ENCODE peak calls at places on chromosomes 12 and 14, in four cellular contexts. One of them, this sample, is unnamed.

GRCh38 chr14:61247935-61248334 is 33.2 kb downstream of the TMEM30B start:
- DNase-seq in brain microvascular endothelial cell: peak
- DNase-seq in cardiac muscle cell: no peak
- DNase-seq in GM12864: no peak
- DNase-seq in this sample: no peak

GRCh38 chr12:102955926-102956737 is 1.3 kb upstream of the ASCL1 start:
- DNase-seq in brain microvascular endothelial cell: no peak
- DNase-seq in GM12864: no peak
- DNase-seq in cardiac muscle cell: no peak
- DNase-seq in this sample: no peak

GRCh38 chr14:68820536-68820935 is 27.7 kb upstream of the ZFP36L1 start:
- DNase-seq in brain microvascular endothelial cell: no peak
- DNase-seq in GM12864: no peak
- DNase-seq in cardiac muscle cell: no peak
- DNase-seq in this sample: no peak

GRCh38 chr12:25415004-25415403 is 138.1 kb downstream of the LMNTD1 start:
- DNase-seq in GM12864: no peak
- DNase-seq in cardiac muscle cell: no peak
- DNase-seq in brain microvascular endothelial cell: no peak
- DNase-seq in this sample: no peak

GRCh38 chr14:92635031-92635430 is 113.4 kb downstream of the LGMN start:
- DNase-seq in brain microvascular endothelial cell: no peak
- DNase-seq in cardiac muscle cell: no peak
- DNase-seq in GM12864: no peak
- DNase-seq in this sample: no peak

GRCh38 chr12:123363743-123364531 is 710 bp downstream of the SBNO1 start:
- DNase-seq in cardiac muscle cell: peak
- DNase-seq in GM12864: no peak
- DNase-seq in brain microvascular endothelial cell: no peak
- DNase-seq in this sample: no peak

GRCh38 chr14:74105381-74105780 is 20.6 kb downstream of the LIN52 start:
- DNase-seq in GM12864: no peak
- DNase-seq in brain microvascular endothelial cell: no peak
- DNase-seq in cardiac muscle cell: no peak
- DNase-seq in this sample: no peak

GRCh38 chr12:49230810-49231209 is 34.1 kb upstream of the TUBA1C start:
- DNase-seq in cardiac muscle cell: no peak
- DNase-seq in GM12864: no peak
- DNase-seq in brain microvascular endothelial cell: no peak
- DNase-seq in this sample: no peak

GRCh38 chr12:5768171-5768879 is 176.7 kb downstream of the ANO2 start:
- DNase-seq in brain microvascular endothelial cell: no peak
- DNase-seq in GM12864: no peak
- DNase-seq in cardiac muscle cell: no peak
- DNase-seq in this sample: no peak

GRCh38 chr12:119578112-119578511 is 15.5 kb upstream of the TMEM233 start:
- DNase-seq in brain microvascular endothelial cell: no peak
- DNase-seq in cardiac muscle cell: peak
- DNase-seq in GM12864: no peak
- DNase-seq in this sample: peak

GRCh38 chr12:83808591-83808990 is 1104.0 kb downstream of the SLC6A15 start:
- DNase-seq in cardiac muscle cell: no peak
- DNase-seq in brain microvascular endothelial cell: no peak
- DNase-seq in GM12864: no peak
- DNase-seq in this sample: no peak

GRCh38 chr12:123151679-123152454 is 977 bp upstream of the PITPNM2 start:
- DNase-seq in brain microvascular endothelial cell: no peak
- DNase-seq in cardiac muscle cell: no peak
- DNase-seq in GM12864: no peak
- DNase-seq in this sample: no peak

GRCh38 chr14:31229638-31230229 is 22.1 kb upstream of the HECTD1 start:
- DNase-seq in brain microvascular endothelial cell: peak
- DNase-seq in GM12864: no peak
- DNase-seq in cardiac muscle cell: peak
- DNase-seq in this sample: peak

GRCh38 chr12:109131522-109132050 is 15.2 kb downstream of the ACACB start:
- DNase-seq in GM12864: no peak
- DNase-seq in brain microvascular endothelial cell: no peak
- DNase-seq in cardiac muscle cell: no peak
- DNase-seq in this sample: no peak

GRCh38 chr14:75333523-75334190 is 55.0 kb downstream of the FOS start:
- DNase-seq in brain microvascular endothelial cell: no peak
- DNase-seq in cardiac muscle cell: no peak
- DNase-seq in GM12864: no peak
- DNase-seq in this sample: no peak

GRCh38 chr14:92945959-92946846 is 23.3 kb downstream of the CHGA start:
- DNase-seq in GM12864: no peak
- DNase-seq in cardiac muscle cell: peak
- DNase-seq in brain microvascular endothelial cell: peak
- DNase-seq in this sample: no peak

GRCh38 chr12:124236651-124237050 is 58.2 kb upstream of the RFLNA start:
- DNase-seq in brain microvascular endothelial cell: peak
- DNase-seq in cardiac muscle cell: peak
- DNase-seq in GM12864: no peak
- DNase-seq in this sample: peak

GRCh38 chr12:61757831-61758505 is 502.2 kb upstream of the USP15 start:
- DNase-seq in brain microvascular endothelial cell: peak
- DNase-seq in cardiac muscle cell: no peak
- DNase-seq in GM12864: no peak
- DNase-seq in this sample: peak

GRCh38 chr12:81759215-81759991 is at the start of gene PPFIA2:
- DNase-seq in cardiac muscle cell: peak
- DNase-seq in GM12864: no peak
- DNase-seq in brain microvascular endothelial cell: peak
- DNase-seq in this sample: no peak

GRCh38 chr12:54933381-54933780 is 51.2 kb downstream of the TESPA1 start:
- DNase-seq in GM12864: no peak
- DNase-seq in brain microvascular endothelial cell: peak
- DNase-seq in cardiac muscle cell: peak
- DNase-seq in this sample: no peak

GRCh38 chr14:92603309-92604257 is 90.0 kb downstream of the RIN3 start:
- DNase-seq in GM12864: no peak
- DNase-seq in brain microvascular endothelial cell: peak
- DNase-seq in cardiac muscle cell: peak
- DNase-seq in this sample: peak

GRCh38 chr12:67804168-67804567 is 155.6 kb downstream of the DYRK2 start:
- DNase-seq in cardiac muscle cell: no peak
- DNase-seq in brain microvascular endothelial cell: no peak
- DNase-seq in GM12864: peak
- DNase-seq in this sample: no peak

GRCh38 chr12:89856431-89856830 is 147.8 kb upstream of the ATP2B1 start:
- DNase-seq in cardiac muscle cell: peak
- DNase-seq in GM12864: peak
- DNase-seq in brain microvascular endothelial cell: peak
- DNase-seq in this sample: no peak

GRCh38 chr12:5861426-5861825 is 83.6 kb downstream of the ANO2 start:
- DNase-seq in cardiac muscle cell: no peak
- DNase-seq in GM12864: no peak
- DNase-seq in brain microvascular endothelial cell: no peak
- DNase-seq in this sample: no peak

GRCh38 chr14:77203611-77204456 is 22.2 kb downstream of the TMEM63C start:
- DNase-seq in cardiac muscle cell: peak
- DNase-seq in brain microvascular endothelial cell: no peak
- DNase-seq in GM12864: no peak
- DNase-seq in this sample: no peak

GRCh38 chr14:68367444-68368014 is 425.3 kb downstream of the ZFP36L1 start:
- DNase-seq in GM12864: no peak
- DNase-seq in cardiac muscle cell: no peak
- DNase-seq in brain microvascular endothelial cell: peak
- DNase-seq in this sample: no peak

GRCh38 chr14:28196878-28197277 is 569.7 kb upstream of the FOXG1 start:
- DNase-seq in cardiac muscle cell: no peak
- DNase-seq in GM12864: no peak
- DNase-seq in brain microvascular endothelial cell: no peak
- DNase-seq in this sample: no peak

GRCh38 chr12:115988193-115988592 is 289.3 kb downstream of the MED13L start:
- DNase-seq in brain microvascular endothelial cell: no peak
- DNase-seq in GM12864: no peak
- DNase-seq in cardiac muscle cell: no peak
- DNase-seq in this sample: no peak

GRCh38 chr12:118145113-118145797 is 9.3 kb downstream of the PEBP1 start:
- DNase-seq in cardiac muscle cell: no peak
- DNase-seq in GM12864: peak
- DNase-seq in brain microvascular endothelial cell: no peak
- DNase-seq in this sample: no peak

GRCh38 chr12:69105101-69105613 is 134.2 kb upstream of the CPSF6 start:
- DNase-seq in brain microvascular endothelial cell: no peak
- DNase-seq in cardiac muscle cell: no peak
- DNase-seq in GM12864: no peak
- DNase-seq in this sample: no peak

GRCh38 chr12:67046062-67046461 is 223.1 kb upstream of the CAND1 start:
- DNase-seq in cardiac muscle cell: no peak
- DNase-seq in brain microvascular endothelial cell: no peak
- DNase-seq in GM12864: no peak
- DNase-seq in this sample: no peak

DNA sequence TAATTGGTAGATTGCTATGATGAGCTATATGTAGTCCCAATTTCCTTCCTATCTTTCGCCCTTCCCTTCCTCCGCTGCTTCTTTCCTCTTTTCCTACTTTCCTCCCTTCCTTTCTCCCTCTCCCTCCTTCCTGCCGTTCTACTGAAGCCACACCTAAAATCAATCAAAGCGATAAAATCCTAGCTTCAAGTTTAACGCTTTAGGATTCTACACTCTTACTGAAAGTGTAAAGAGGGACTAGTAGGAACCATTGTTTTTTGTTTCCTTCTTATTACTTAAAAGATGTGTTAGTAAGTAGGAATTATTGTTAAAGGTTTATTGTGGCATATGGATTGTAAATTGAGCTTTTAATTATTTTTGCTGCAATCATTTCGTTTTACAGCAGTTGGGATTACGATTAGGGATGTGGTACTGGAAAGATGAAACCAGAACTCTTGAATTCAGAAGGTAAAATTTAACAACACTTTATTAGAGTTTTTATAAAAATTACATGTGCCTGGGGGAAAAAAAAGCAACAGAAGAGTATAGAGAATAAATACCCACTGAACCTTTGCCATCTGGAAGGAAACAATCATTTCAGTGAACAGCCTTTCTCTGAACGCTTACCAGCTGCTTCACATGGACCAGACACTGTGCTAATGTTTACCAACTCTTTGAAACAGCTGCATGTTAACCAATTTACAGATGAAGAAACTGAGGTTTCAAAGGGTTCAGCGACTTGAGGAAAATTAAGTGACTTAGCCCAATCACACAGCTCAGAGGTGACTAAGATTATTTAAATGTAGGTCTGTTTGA is 975 bp downstream of the PPP1R36 start:
- DNase-seq in GM12864: no peak
- DNase-seq in cardiac muscle cell: no peak
- DNase-seq in brain microvascular endothelial cell: no peak
- DNase-seq in this sample: no peak
- H3K4me3 ChIP-seq in GM12864: no peak
- H3K4me3 ChIP-seq in cardiac muscle cell: no peak
- H3K4me3 ChIP-seq in brain microvascular endothelial cell: no peak
- H3K4me3 ChIP-seq in this sample: no peak

DNA sequence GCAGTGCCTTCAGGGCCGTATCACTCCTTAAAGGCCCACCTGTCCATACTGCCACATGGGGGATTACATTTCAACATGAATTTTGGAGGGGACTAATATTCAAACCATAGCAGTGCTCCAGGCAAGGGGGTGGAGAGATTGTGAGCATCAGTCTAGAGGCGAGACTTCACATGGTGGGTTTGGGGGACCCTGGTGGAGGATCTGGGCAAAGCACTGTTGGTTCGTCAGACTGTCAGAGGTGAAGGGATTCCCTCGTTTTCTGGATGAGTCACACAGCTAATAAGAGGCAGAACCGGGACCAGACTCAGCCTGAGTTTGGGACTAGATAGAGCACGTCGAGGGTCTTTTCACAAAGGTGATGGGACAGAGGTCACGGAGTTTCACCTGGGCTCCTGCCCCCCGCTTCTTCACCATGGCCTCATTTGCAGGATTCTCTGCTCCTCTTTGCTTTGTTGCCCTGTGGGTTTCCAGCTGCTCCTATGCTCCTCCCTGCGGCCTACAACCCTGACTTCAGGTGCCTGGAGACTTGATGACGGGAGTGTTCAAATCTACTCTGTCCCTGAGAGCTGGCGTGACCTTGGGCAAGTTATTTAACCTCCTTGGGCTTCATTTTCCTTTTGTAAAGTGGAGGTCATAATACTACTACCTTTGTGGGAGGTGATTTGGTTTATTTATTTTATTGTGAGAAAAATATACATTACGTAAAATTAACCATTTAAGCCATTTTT is 41.5 kb downstream of the TEAD4 start:
- DNase-seq in cardiac muscle cell: no peak
- DNase-seq in brain microvascular endothelial cell: no peak
- DNase-seq in GM12864: no peak
- DNase-seq in this sample: no peak
- TF ChIP-seq CTCF in cardiac muscle cell: no peak
- TF ChIP-seq CTCF in brain microvascular endothelial cell: peak
- TF ChIP-seq CTCF in GM12864: peak
- TF ChIP-seq CTCF in this sample: peak

GRCh38 chr14:64117671-64118402 is 176.3 kb downstream of the ESR2 start:
- DNase-seq in GM12864: no peak
- DNase-seq in brain microvascular endothelial cell: peak
- DNase-seq in cardiac muscle cell: peak
- DNase-seq in this sample: peak
- H3K4me3 ChIP-seq in GM12864: no peak
- H3K4me3 ChIP-seq in brain microvascular endothelial cell: no peak
- H3K4me3 ChIP-seq in cardiac muscle cell: no peak
- H3K4me3 ChIP-seq in this sample: peak

DNA sequence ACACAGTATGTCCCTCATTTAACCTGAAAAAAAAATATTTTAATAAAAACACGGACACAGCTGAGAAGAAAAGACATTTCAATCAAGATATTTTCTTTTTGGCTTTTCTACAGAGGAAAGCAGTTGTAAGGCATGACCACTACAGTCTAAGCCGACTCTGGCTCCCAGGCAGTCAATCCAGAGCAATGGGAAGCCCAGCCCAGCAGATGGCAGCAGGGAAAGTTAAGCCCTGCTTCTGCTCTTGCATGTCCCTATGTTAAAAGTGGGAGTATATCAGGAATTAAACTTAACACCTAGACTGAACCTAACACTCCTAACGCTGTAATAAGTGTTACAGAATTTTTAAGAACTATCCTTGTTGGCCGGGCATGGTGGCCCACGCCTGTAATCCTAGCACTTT is 19.5 kb upstream of the HAL start:
- DNase-seq in GM12864: no peak
- DNase-seq in cardiac muscle cell: peak
- DNase-seq in brain microvascular endothelial cell: peak
- DNase-seq in this sample: no peak
- TF ChIP-seq CTCF in GM12864: peak
- TF ChIP-seq CTCF in cardiac muscle cell: peak
- TF ChIP-seq CTCF in brain microvascular endothelial cell: peak
- TF ChIP-seq CTCF in this sample: peak

This sample was measured in retinal pigment epithelial cell.